ENCODE peak calls at places on chromosomes 13 and 19, in nine cellular contexts. D is bronchial epithelial cell; R is activated naive CD4-positive, alpha-beta T cell treated with anti-CD3 and anti-CD28 coated beads, Interleukin-2, amount 10 ng/mL, durations not matched to agents 7 days and 5 days; S is COR-L47; C is stimulated activated CD8-positive, alpha-beta memory T cell treated with anti-CD3 and anti-CD28 coated beads, Interleukin-12 subunit alpha, Interleukin-12 subunit beta, amount 100 ng/mL, for 4 hours; G is choroid plexus epithelial cell; P is NCI-H1930; N is lower lobe of right lung; F is naive thymus-derived CD8-positive, alpha-beta T cell. B is an unnamed sample.

GRCh38 chr13:42820450-42820849 is 39.1 kb downstream of the FAM216B start:
- DNase-seq in D (no peak), R (no peak), S (no peak), C (no peak), G (no peak), P (no peak), N (no peak), F (no peak), B (no peak)

GRCh38 chr19:43432866-43433673 is 18.4 kb downstream of the TEX101 start:
- DNase-seq in D (peak), R (peak), S (peak), C (peak), G (peak), P (no peak), N (peak), F (peak), B (peak)

GRCh38 chr13:104286566-104287290 is 1220.5 kb upstream of the SLC10A2 start:
- DNase-seq in D (peak), R (no peak), S (peak), C (no peak), G (peak), P (no peak), N (no peak), F (no peak), B (no peak)

GRCh38 chr13:34749046-34749445 is 193.0 kb upstream of the NBEA start:
- DNase-seq in D (peak), R (no peak), S (no peak), C (no peak), G (no peak), P (no peak), N (no peak), F (no peak), B (no peak)

GRCh38 chr13:99380921-99381645 is 73.9 kb upstream of the GPR183 start:
- DNase-seq in D (no peak), R (peak), S (no peak), C (no peak), G (no peak), P (no peak), N (no peak), F (peak), B (no peak)

GRCh38 chr13:46717275-46717674 is 79.7 kb downstream of the ESD start:
- DNase-seq in D (no peak), R (no peak), S (no peak), C (no peak), G (no peak), P (no peak), N (no peak), F (no peak), B (no peak)

GRCh38 chr19:5083547-5083965 is 114.6 kb downstream of the KDM4B start:
- DNase-seq in D (no peak), R (no peak), S (no peak), C (no peak), G (peak), P (no peak), N (no peak), F (no peak), B (no peak)

GRCh38 chr13:36130542-36131214 is 504 bp downstream of the DCLK1 start:
- DNase-seq in D (no peak), R (no peak), S (peak), C (no peak), G (peak), P (no peak), N (peak), F (no peak), B (no peak)

GRCh38 chr19:40217921-40218890 is at the start of gene TTC9B:
- DNase-seq in D (no peak), R (peak), S (no peak), C (peak), G (peak), P (peak), N (no peak), F (peak), B (no peak)

GRCh38 chr13:23715762-23716235 is 145.6 kb downstream of the TNFRSF19 start:
- DNase-seq in D (no peak), R (no peak), S (no peak), C (no peak), G (peak), P (no peak), N (no peak), F (no peak), B (no peak)

GRCh38 chr13:27388236-27388635 is 36.2 kb upstream of the GTF3A start:
- DNase-seq in D (no peak), R (no peak), S (no peak), C (no peak), G (no peak), P (no peak), N (no peak), F (no peak), B (no peak)

B was measured in astrocyte.